ENCODE peak calls at places on chromosomes 4 and X, in five cellular contexts. E is SJCRH30; R is CD8-positive, alpha-beta T cell; O is aorta; N is ovary. V is an unnamed sample. For H3K36me3, the result is how much of the 10 kb centered on the place peaks cover.

GRCh38 chr4:184613405-184613804 is 35.8 kb downstream of the CASP3 start:
- DNase-seq in E (no peak), O (no peak), R (no peak), N (no peak), V (no peak)

GRCh38 chr4:11130195-11130975 is 298.3 kb downstream of the HS3ST1 start:
- DNase-seq in E (no peak), O (no peak), R (no peak), N (no peak), V (peak)

GRCh38 chr4:40916880-40917279 is 167.1 kb downstream of the NSUN7 start:
- DNase-seq in O (peak), E (no peak), R (no peak), N (peak), V (peak)

GRCh38 chr4:19832388-19832787 is 419.3 kb upstream of the SLIT2 start:
- DNase-seq in E (no peak), R (no peak), N (no peak), O (no peak), V (no peak)

GRCh38 chrX:71253253-71254091 is 468 bp downstream of the ZMYM3 start:
- DNase-seq in R (peak), N (peak), E (peak), O (peak), V (peak)

GRCh38 chr4:47469951-47470350 is 6.4 kb upstream of the COMMD8 start:
- DNase-seq in R (no peak), E (no peak), N (no peak), O (no peak), V (no peak)

GRCh38 chr4:40121515-40121914 is 64.9 kb downstream of the N4BP2 start:
- DNase-seq in R (no peak), O (no peak), E (no peak), N (no peak), V (peak)

GRCh38 chrX:103681443-103681842 is 5.1 kb downstream of the MORF4L2 start:
- DNase-seq in E (no peak), N (no peak), R (no peak), O (no peak), V (peak)

GRCh38 chrX:39967348-39967747 is 130.4 kb downstream of the BCOR start:
- DNase-seq in O (no peak), N (no peak), E (no peak), R (no peak), V (no peak)

GRCh38 chr4:185833055-185833598 is 21.1 kb upstream of the SORBS2 start:
- DNase-seq in N (no peak), E (peak), R (no peak), O (no peak), V (peak)

GRCh38 chrX:136598631-136599030 is 49.3 kb upstream of the CD40LG start:
- DNase-seq in E (no peak), R (no peak), N (no peak), O (no peak), V (no peak)

GRCh38 chrX:3026074-3026588 is 15.1 kb upstream of the ARSF start:
- DNase-seq in E (no peak), R (no peak), O (no peak), N (no peak), V (no peak)

GRCh38 chr4:32161382-32161781 is 1441.2 kb downstream of the PCDH7 start:
- DNase-seq in E (no peak), O (no peak), R (no peak), N (no peak), V (peak)

GRCh38 chr4:8580321-8581093 is at the start of gene GPR78:
- DNase-seq in N (peak), R (no peak), O (peak), E (peak), V (peak)

GRCh38 chrX:20265726-20266681 is 705 bp downstream of the RPS6KA3 start:
- DNase-seq in R (peak), N (peak), E (peak), O (peak), V (no peak)

GRCh38 chr4:113849771-113850170 is 88.2 kb upstream of the CAMK2D start:
- DNase-seq in O (peak), E (no peak), N (peak), R (no peak), V (no peak)

GRCh38 chrX:51860679-51861078 is 32.7 kb upstream of the MAGED1 start:
- DNase-seq in R (no peak), O (no peak), E (peak), N (peak), V (peak)

GRCh38 chr4:4677825-4678522 is 136.1 kb upstream of the STX18 start:
- DNase-seq in O (no peak), N (peak), E (no peak), R (no peak), V (peak)

GRCh38 chr4:81531410-81531809 is 59.7 kb upstream of the RASGEF1B start:
- DNase-seq in O (no peak), R (no peak), N (no peak), E (no peak), V (no peak)

GRCh38 chr4:55866290-55866907 is 13.0 kb downstream of the EXOC1 start:
- DNase-seq in O (no peak), N (no peak), R (no peak), E (no peak), V (peak)

GRCh38 chr4:173074501-173074946 is 94.1 kb upstream of the GALNT7 start:
- DNase-seq in R (no peak), E (peak), N (no peak), O (no peak), V (peak)

GRCh38 chr4:145956288-145956890 is 17.8 kb upstream of the ZNF827 start:
- DNase-seq in O (no peak), R (no peak), N (no peak), E (peak), V (peak)

GRCh38 chr4:76582074-76582816 is 147.2 kb downstream of the SHROOM3 start:
- DNase-seq in R (no peak), E (no peak), N (no peak), O (no peak), V (no peak)

GRCh38 chr4:156293657-156294297 is 340.1 kb upstream of the CTSO start:
- DNase-seq in E (peak), O (no peak), R (no peak), N (no peak), V (peak)

GRCh38 chr4:112418092-112418491 is 97.9 kb downstream of the NEUROG2 start:
- DNase-seq in E (no peak), N (no peak), O (no peak), R (no peak), V (peak)

GRCh38 chr4:169603312-169603711 is 9.1 kb downstream of the NEK1 start:
- DNase-seq in R (no peak), N (no peak), E (no peak), O (no peak), V (no peak)

GRCh38 chrX:371907-372306 is 14.8 kb downstream of the PPP2R3B start:
- DNase-seq in N (no peak), E (no peak), O (no peak), R (no peak), V (no peak)

GRCh38 chr4:151428346-151428745 is 19.4 kb downstream of the FHIP1A start:
- DNase-seq in E (no peak), R (no peak), O (no peak), N (no peak), V (no peak)

GRCh38 chr4:13396161-13396560 is 88.0 kb downstream of the RAB28 start:
- DNase-seq in E (no peak), O (no peak), N (no peak), R (no peak), V (no peak)

GRCh38 chr4:7964890-7965662 is 25.4 kb upstream of the AFAP1 start:
- DNase-seq in E (no peak), N (peak), O (peak), R (no peak), V (peak)

GRCh38 chrX:11108253-11108941 is 2.7 kb upstream of the HCCS start:
- DNase-seq in E (no peak), R (no peak), N (no peak), O (no peak), V (no peak)

GRCh38 chr4:176185068-176185467 is 10.3 kb downstream of the SPATA4 start:
- DNase-seq in E (no peak), N (no peak), R (no peak), O (no peak), V (peak)

GRCh38 chrX:139892512-139892911 is 40.3 kb downstream of the ATP11C start:
- DNase-seq in E (no peak), N (no peak), O (no peak), R (no peak), V (no peak)

GRCh38 chr4:1199556-1200331 is 27.4 kb upstream of the SPON2 start:
- DNase-seq in O (peak), E (no peak), N (peak), R (no peak), V (no peak)

GRCh38 chr4:1202526-1203378 is 30.4 kb upstream of the SPON2 start:
- DNase-seq in E (peak), O (peak), R (peak), N (no peak), V (no peak)

GRCh38 chr4:1200425-1201035 is 28.1 kb upstream of the SPON2 start:
- DNase-seq in E (peak), O (peak), R (peak), N (peak), V (peak)

GRCh38 chr4:1204286-1204827 is 32.0 kb upstream of the SPON2 start:
- DNase-seq in E (peak), O (no peak), R (peak), N (no peak), V (no peak)

GRCh38 chr4:1201851-1202525 is 29.6 kb upstream of the SPON2 start:
- DNase-seq in R (peak), N (peak), E (peak), O (peak), V (no peak)
- H3K27ac ChIP-seq in R (peak), N (no peak), E (no peak), O (no peak), V (no peak)

GRCh38 chr4:121688696-121689095 is 8.1 kb downstream of the ANXA5 start:
- DNase-seq in R (no peak), O (no peak), E (no peak), N (no peak), V (no peak)

GRCh38 chr4:121685257-121685656 is 11.5 kb downstream of the ANXA5 start:
- DNase-seq in R (no peak), N (no peak), E (no peak), O (no peak), V (no peak)

GRCh38 chr4:121688261-121688660 is 8.5 kb downstream of the ANXA5 start:
- DNase-seq in N (no peak), E (no peak), R (no peak), O (no peak), V (no peak)

GRCh38 chr4:121684016-121684415 is 12.8 kb downstream of the ANXA5 start:
- DNase-seq in N (no peak), O (no peak), R (no peak), E (no peak), V (no peak)

DNA sequence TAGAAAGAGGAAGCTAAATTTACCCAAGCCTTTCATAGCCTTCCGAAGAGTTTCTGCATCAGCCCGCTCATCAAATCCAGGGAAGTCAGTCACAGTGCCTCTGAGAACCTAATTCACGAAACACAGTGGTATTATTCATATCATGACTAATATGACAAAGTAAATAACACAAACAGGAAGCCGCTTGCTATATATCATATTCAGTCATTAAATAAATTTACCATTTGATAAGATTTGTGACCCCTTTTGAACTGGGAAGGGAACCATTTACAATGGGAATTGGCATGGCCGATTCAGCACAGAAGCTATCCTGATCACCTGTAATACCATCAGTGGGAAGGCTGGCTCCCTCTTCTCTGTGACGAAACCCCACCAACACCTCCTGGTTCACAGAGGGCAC is 10.5 kb downstream of the ANXA5 start:
- DNase-seq in R (no peak), E (no peak), O (no peak), N (no peak), V (no peak)
- H3K36me3 ChIP-seq in R (under half), E (half or more), O (under half), N (under half), V (under half)

GRCh38 chr4:42573249-42573648 is 83.7 kb downstream of the ATP8A1 start:
- DNase-seq in N (no peak), E (no peak), O (no peak), R (no peak), V (no peak)

GRCh38 chr4:42579903-42580302 is 77.0 kb downstream of the ATP8A1 start:
- DNase-seq in O (no peak), R (no peak), E (no peak), N (no peak), V (no peak)

GRCh38 chr4:42574873-42575272 is 82.0 kb downstream of the ATP8A1 start:
- DNase-seq in R (no peak), E (no peak), N (no peak), O (no peak), V (no peak)

GRCh38 chr4:42578187-42578586 is 78.7 kb downstream of the ATP8A1 start:
- DNase-seq in O (no peak), E (no peak), N (no peak), R (no peak), V (no peak)
- H3K27ac ChIP-seq in O (no peak), E (no peak), N (no peak), R (no peak), V (no peak)

GRCh38 chr4:26433556-26433955 is 56.7 kb downstream of the CCKAR start:
- DNase-seq in O (no peak), E (no peak), N (no peak), R (no peak), V (peak)
- H3K36me3 ChIP-seq in O (under half), E (half or more), N (under half), R (under half), V (under half)

GRCh38 chr4:102503831-102504786 is 3.0 kb downstream of the NFKB1 start:
- DNase-seq in O (no peak), N (no peak), R (no peak), E (no peak), V (no peak)
- H3K27ac ChIP-seq in O (no peak), N (no peak), R (peak), E (peak), V (no peak)